ENCODE peak calls at places on chromosome 10, in nine cellular contexts. Z is gastrocnemius medialis; T is mesendoderm; X is CD8-positive, alpha-beta T cell; V is PC-3; O is GM23248; D is AG04450; P is tibial nerve; E is transverse colon. R is an unnamed sample. For H3K27me3, the result is how much of the 10 kb centered on the place peaks cover.

GRCh38 chr10:23338155-23338828 is 6.3 kb downstream of the C10orf67 start:
- DNase-seq in Z (no peak), T (peak), X (no peak), V (peak), O (peak), D (no peak), P (no peak), E (no peak), R (no peak)

GRCh38 chr10:34885901-34886300 is 70.8 kb upstream of the PARD3 start:
- DNase-seq in Z (no peak), T (peak), X (no peak), V (peak), O (peak), D (no peak), P (no peak), E (no peak), R (no peak)

GRCh38 chr10:128095023-128095752 is 31.0 kb downstream of the MKI67 start:
- DNase-seq in Z (no peak), T (peak), X (peak), V (peak), O (no peak), D (no peak), P (no peak), E (peak), R (no peak)

GRCh38 chr10:120949511-120950102 is 98.4 kb downstream of the WDR11 start:
- DNase-seq in Z (no peak), T (no peak), X (no peak), V (no peak), O (peak), D (no peak), P (no peak), E (no peak), R (no peak)

GRCh38 chr10:67575530-67575929 is 120.5 kb downstream of the CTNNA3 start:
- DNase-seq in Z (no peak), T (no peak), X (no peak), V (no peak), O (no peak), D (no peak), P (no peak), E (no peak), R (no peak)

GRCh38 chr10:76488602-76489001 is 1057.2 kb downstream of the LRMDA start:
- DNase-seq in Z (no peak), T (no peak), X (no peak), V (no peak), O (no peak), D (no peak), P (no peak), E (no peak), R (no peak)

GRCh38 chr10:109743141-109744120 is 179.9 kb downstream of the XPNPEP1 start:
- DNase-seq in Z (no peak), T (no peak), X (no peak), V (peak), O (no peak), D (no peak), P (no peak), E (no peak), R (no peak)

GRCh38 chr10:23280420-23281043 is 64.1 kb downstream of the C10orf67 start:
- DNase-seq in Z (no peak), T (peak), X (no peak), V (no peak), O (no peak), D (no peak), P (no peak), E (no peak), R (no peak)

GRCh38 chr10:839550-840205 is 91.8 kb downstream of the LARP4B start:
- DNase-seq in Z (no peak), T (no peak), X (no peak), V (no peak), O (no peak), D (no peak), P (no peak), E (no peak), R (no peak)

GRCh38 chr10:103083266-103083976 is 109.7 kb downstream of the NT5C2 start:
- DNase-seq in Z (no peak), T (no peak), X (no peak), V (no peak), O (no peak), D (no peak), P (no peak), E (no peak), R (no peak)

GRCh38 chr10:89745903-89746302 is 44.5 kb downstream of the KIF20B start:
- DNase-seq in Z (no peak), T (peak), X (no peak), V (no peak), O (no peak), D (no peak), P (no peak), E (no peak), R (no peak)

GRCh38 chr10:102619281-102619981 is 24.8 kb upstream of the TRIM8 start:
- DNase-seq in Z (no peak), T (no peak), X (no peak), V (no peak), O (no peak), D (no peak), P (no peak), E (no peak), R (no peak)

GRCh38 chr10:6136215-6137201 is 47.7 kb downstream of the RBM17 start:
- DNase-seq in Z (no peak), T (peak), X (no peak), V (peak), O (peak), D (peak), P (no peak), E (no peak), R (no peak)

GRCh38 chr10:88525371-88526079 is 57.6 kb downstream of the RNLS start:
- DNase-seq in Z (peak), T (no peak), X (no peak), V (no peak), O (peak), D (no peak), P (no peak), E (peak), R (no peak)

GRCh38 chr10:52232561-52233350 is 81.3 kb upstream of the DKK1 start:
- DNase-seq in Z (no peak), T (no peak), X (no peak), V (peak), O (peak), D (no peak), P (no peak), E (peak), R (no peak)

GRCh38 chr10:125217986-125218675 is 57.8 kb upstream of the CTBP2 start:
- DNase-seq in Z (no peak), T (peak), X (no peak), V (peak), O (peak), D (no peak), P (no peak), E (no peak), R (no peak)

GRCh38 chr10:20303453-20304152 is 487.4 kb downstream of the PLXDC2 start:
- DNase-seq in Z (no peak), T (no peak), X (no peak), V (no peak), O (no peak), D (no peak), P (no peak), E (no peak), R (no peak)

GRCh38 chr10:13877154-13877909 is 290.6 kb downstream of the PRPF18 start:
- DNase-seq in Z (peak), T (peak), X (no peak), V (no peak), O (peak), D (no peak), P (peak), E (no peak), R (no peak)

GRCh38 chr10:100370976-100371706 is 24.1 kb downstream of the SCD start:
- DNase-seq in Z (peak), T (peak), X (peak), V (peak), O (peak), D (peak), P (peak), E (peak), R (peak)
- H3K4me3 ChIP-seq in Z (peak), T (no peak), X (peak), V (peak), O (peak), D (no peak), P (peak), E (no peak), R (peak)

GRCh38 chr10:117241541-117242462 is 888 bp downstream of the SLC18A2 start:
- DNase-seq in Z (no peak), T (no peak), X (no peak), V (no peak), O (peak), D (no peak), P (no peak), E (no peak), R (no peak)

GRCh38 chr10:117239031-117239430 is 1.9 kb upstream of the SLC18A2 start:
- DNase-seq in Z (no peak), T (no peak), X (no peak), V (no peak), O (no peak), D (no peak), P (no peak), E (no peak), R (no peak)

GRCh38 chr10:117240730-117241529 is at the start of gene SLC18A2:
- DNase-seq in Z (no peak), T (no peak), X (no peak), V (no peak), O (no peak), D (no peak), P (no peak), E (no peak), R (no peak)

GRCh38 chr10:117242463-117242832 is 1.5 kb downstream of the SLC18A2 start:
- DNase-seq in Z (no peak), T (no peak), X (no peak), V (no peak), O (no peak), D (no peak), P (no peak), E (no peak), R (no peak)

DNA sequence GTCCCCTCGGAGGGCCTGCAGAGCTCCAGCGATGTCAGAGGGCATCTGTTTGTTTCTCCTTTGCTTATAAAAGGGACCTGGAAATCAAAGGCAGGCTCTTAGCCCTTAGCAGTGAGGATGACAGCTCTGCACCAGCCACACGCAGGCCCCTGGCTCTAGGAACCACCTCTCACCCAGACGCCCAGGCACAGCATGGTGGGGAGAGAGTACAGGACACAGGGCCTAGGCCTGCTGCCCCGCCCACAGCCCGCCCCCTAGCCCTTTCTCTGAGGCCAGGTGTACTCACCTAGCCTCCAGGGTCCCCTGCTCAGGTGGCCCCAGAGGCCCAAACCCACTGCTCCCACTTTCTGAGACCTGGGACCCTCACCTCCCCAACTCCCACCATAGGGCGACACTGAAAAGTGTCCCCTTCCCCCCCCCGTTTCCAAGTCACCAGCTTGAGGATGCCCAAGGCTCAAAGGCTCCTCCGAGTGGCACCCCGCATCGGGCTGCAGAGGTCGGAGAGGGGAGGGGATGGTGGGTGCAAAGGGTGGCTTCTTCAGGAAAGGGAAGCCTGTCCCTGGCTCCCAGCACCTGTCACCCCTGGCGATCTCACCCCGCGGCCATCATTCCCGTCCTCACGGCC is 697 bp upstream of the SLC18A2 start:
- DNase-seq in Z (no peak), T (no peak), X (no peak), V (no peak), O (no peak), D (no peak), P (no peak), E (no peak), R (no peak)
- H3K27me3 ChIP-seq in Z (under half), T (under half), X (under half), V (under half), O (half or more), D (under half), P (under half), E (half or more), R (under half)

GRCh38 chr10:117167346-117168134 is 29.5 kb upstream of the VAX1 start:
- DNase-seq in Z (no peak), T (no peak), X (no peak), V (no peak), O (no peak), D (no peak), P (no peak), E (no peak), R (no peak)

GRCh38 chr10:117169480-117169879 is 27.8 kb upstream of the KCNK18 start:
- DNase-seq in Z (no peak), T (no peak), X (no peak), V (no peak), O (no peak), D (no peak), P (no peak), E (no peak), R (no peak)

GRCh38 chr10:117166420-117167345 is 28.6 kb upstream of the VAX1 start:
- DNase-seq in Z (no peak), T (no peak), X (no peak), V (peak), O (peak), D (no peak), P (no peak), E (no peak), R (no peak)

GRCh38 chr10:117168729-117169128 is 28.6 kb upstream of the KCNK18 start:
- DNase-seq in Z (no peak), T (no peak), X (no peak), V (no peak), O (no peak), D (no peak), P (no peak), E (no peak), R (no peak)

GRCh38 chr10:117168135-117168674 is 29.1 kb upstream of the KCNK18 start:
- DNase-seq in Z (no peak), T (peak), X (peak), V (peak), O (peak), D (no peak), P (no peak), E (peak), R (peak)
- H3K4me3 ChIP-seq in Z (no peak), T (peak), X (no peak), V (peak), O (peak), D (no peak), P (no peak), E (peak), R (peak)

GRCh38 chr10:49613882-49614241 is at the start of gene CHAT:
- DNase-seq in Z (no peak), T (no peak), X (no peak), V (no peak), O (no peak), D (no peak), P (no peak), E (no peak), R (no peak)
- H3K27me3 ChIP-seq in Z (half or more), T (half or more), X (under half), V (half or more), O (half or more), D (half or more), P (under half), E (half or more), R (under half)

DNA sequence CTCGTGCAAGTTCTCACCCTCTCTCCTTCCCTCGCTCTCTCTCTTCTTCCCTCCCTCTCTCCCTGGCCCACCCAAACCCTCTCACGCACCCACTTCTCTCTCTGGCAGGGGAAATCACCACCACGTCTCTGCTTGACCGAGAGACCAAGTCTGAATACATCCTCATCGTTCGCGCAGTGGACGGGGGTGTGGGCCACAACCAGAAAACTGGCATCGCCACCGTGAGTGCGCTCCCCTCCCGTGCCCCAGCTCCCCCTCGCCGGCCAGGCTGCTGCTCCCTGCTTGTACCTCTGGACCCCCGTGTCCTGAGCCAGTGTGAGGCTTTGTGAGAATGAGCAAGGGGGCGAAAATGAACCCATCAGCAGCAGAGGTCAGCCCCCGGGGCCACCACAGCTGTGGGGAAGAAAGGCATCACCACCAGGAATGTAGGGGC is 25.5 kb downstream of the C10orf105 start:
- DNase-seq in Z (no peak), T (no peak), X (no peak), V (no peak), O (no peak), D (no peak), P (no peak), E (no peak), R (no peak)
- H3K4me3 ChIP-seq in Z (no peak), T (no peak), X (no peak), V (no peak), O (no peak), D (no peak), P (no peak), E (no peak), R (peak)

GRCh38 chr10:101036726-101037125 is 5.7 kb downstream of the SFXN3 start:
- DNase-seq in Z (no peak), T (no peak), X (no peak), V (no peak), O (no peak), D (no peak), P (no peak), E (no peak), R (no peak)

GRCh38 chr10:101040851-101041250 is 9.8 kb downstream of the SFXN3 start:
- DNase-seq in Z (no peak), T (no peak), X (no peak), V (no peak), O (no peak), D (no peak), P (no peak), E (no peak), R (no peak)

GRCh38 chr10:101035916-101036702 is 5.1 kb downstream of the SFXN3 start:
- DNase-seq in Z (no peak), T (no peak), X (no peak), V (no peak), O (no peak), D (no peak), P (no peak), E (no peak), R (no peak)

GRCh38 chr10:101040061-101040460 is 9.0 kb downstream of the SFXN3 start:
- DNase-seq in Z (no peak), T (no peak), X (no peak), V (no peak), O (no peak), D (no peak), P (no peak), E (no peak), R (no peak)

GRCh38 chr10:101038486-101038885 is 7.5 kb downstream of the SFXN3 start:
- DNase-seq in Z (no peak), T (peak), X (no peak), V (no peak), O (no peak), D (no peak), P (no peak), E (no peak), R (no peak)
- H3K27me3 ChIP-seq in Z (under half), T (under half), X (under half), V (under half), O (under half), D (under half), P (under half), E (under half), R (under half)

GRCh38 chr10:84214046-84214572 is 11.2 kb downstream of the LRIT2 start:
- DNase-seq in Z (no peak), T (no peak), X (no peak), V (no peak), O (no peak), D (no peak), P (no peak), E (no peak), R (no peak)
- H3K4me3 ChIP-seq in Z (no peak), T (no peak), X (no peak), V (no peak), O (no peak), D (no peak), P (no peak), E (no peak), R (no peak)